ENCODE peak calls at places on chromosomes 3 and 15, in four cellular contexts. E is breast epithelium, S is GM12878, F is stomach. D is an unnamed sample. For H3K9me3, the result is how much of the 10 kb centered on the place peaks cover.

GRCh38 chr15:91948001-91948608 is 94.6 kb downstream of the SLCO3A1 start:
- DNase-seq in E (no peak), S (no peak), F (peak), D (no peak)

GRCh38 chr3:149258298-149258697 is 36.7 kb upstream of the CP start:
- DNase-seq in E (no peak), S (no peak), F (no peak), D (no peak)

GRCh38 chr3:97009427-97010019 is 195.1 kb downstream of the EPHA6 start:
- DNase-seq in E (no peak), S (no peak), F (no peak), D (no peak)

GRCh38 chr3:143951351-143951971 is 20.2 kb upstream of the DIPK2A start:
- DNase-seq in E (no peak), S (no peak), F (no peak), D (no peak)

GRCh38 chr15:58690703-58691102 is 58.8 kb downstream of the ADAM10 start:
- DNase-seq in E (no peak), S (no peak), F (no peak), D (no peak)

GRCh38 chr3:116836286-116836685 is 126.7 kb downstream of the TUSC7 start:
- DNase-seq in E (no peak), S (no peak), F (no peak), D (no peak)

GRCh38 chr3:195147649-195148121 is 123.3 kb downstream of the XXYLT1 start:
- DNase-seq in E (no peak), S (peak), F (peak), D (peak)

GRCh38 chr15:73265536-73266153 is 103.1 kb downstream of the HCN4 start:
- DNase-seq in E (no peak), S (no peak), F (peak), D (peak)

GRCh38 chr3:174147798-174148197 is 711.3 kb upstream of the NAALADL2 start:
- DNase-seq in E (no peak), S (no peak), F (no peak), D (no peak)

GRCh38 chr15:39936681-39937080 is 2.8 kb downstream of the EIF2AK4 start:
- DNase-seq in E (no peak), S (no peak), F (no peak), D (no peak)

GRCh38 chr3:63228677-63229076 is 49.4 kb upstream of the SYNPR start:
- DNase-seq in E (no peak), S (no peak), F (no peak), D (no peak)

GRCh38 chr15:95887666-95888480 is 442.6 kb upstream of the NR2F2 start:
- DNase-seq in E (no peak), S (no peak), F (no peak), D (no peak)

GRCh38 chr3:29275309-29275708 is 5.6 kb upstream of the RBMS3 start:
- DNase-seq in E (no peak), S (no peak), F (no peak), D (peak)

GRCh38 chr15:100093211-100094126 is 248.3 kb downstream of the ADAMTS17 start:
- DNase-seq in E (no peak), S (no peak), F (no peak), D (no peak)

GRCh38 chr15:41010335-41010734 is 57.1 kb downstream of the CHAC1 start:
- DNase-seq in E (no peak), S (no peak), F (no peak), D (no peak)

GRCh38 chr15:100997442-100997841 is 78.3 kb downstream of the LRRK1 start:
- DNase-seq in E (no peak), S (no peak), F (no peak), D (no peak)

DNA sequence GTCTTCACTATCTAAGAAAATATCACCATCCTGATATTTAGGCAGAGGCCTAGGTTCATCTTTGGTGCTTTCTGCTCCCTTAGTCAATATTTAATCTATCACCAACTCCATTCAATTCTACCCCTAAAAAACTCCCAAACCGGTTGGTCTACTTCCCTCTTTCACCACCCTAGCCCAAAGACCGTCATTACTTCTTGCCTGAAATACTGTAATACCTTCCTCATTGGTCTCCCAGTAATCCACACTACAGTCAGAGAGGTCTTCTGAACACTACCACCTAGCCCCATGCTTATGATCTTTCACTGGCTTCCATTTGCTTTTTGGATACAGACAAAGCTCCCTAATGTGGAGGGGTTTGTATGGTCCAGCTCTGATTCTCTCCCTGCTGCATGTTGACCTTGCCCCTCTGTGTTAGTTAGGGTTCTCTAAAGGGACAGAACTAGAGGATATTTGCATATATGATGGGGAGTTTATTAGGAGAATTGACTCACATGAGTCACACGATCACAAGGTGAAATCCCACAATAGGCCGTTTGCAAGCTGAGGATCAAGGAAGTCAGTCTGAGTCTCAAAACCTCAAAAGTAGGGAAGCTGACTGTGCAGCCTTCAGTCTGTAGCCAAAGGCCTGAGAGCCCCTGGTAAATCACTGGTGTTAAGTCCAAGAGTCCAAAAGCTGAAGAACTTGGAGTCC is 36.4 kb upstream of the ATP2C1 start:
- DNase-seq in E (no peak), S (peak), F (no peak), D (no peak)
- TF ChIP-seq POLR2AphosphoS5 in E (no peak), S (no peak), F (no peak), D (no peak)

GRCh38 chr15:25057574-25057973 is 102.8 kb downstream of the SNRPN start:
- DNase-seq in E (peak), S (no peak), F (peak), D (no peak)
- H3K9me3 ChIP-seq in E (half or more), S (half or more), F (half or more), D (half or more)

DNA sequence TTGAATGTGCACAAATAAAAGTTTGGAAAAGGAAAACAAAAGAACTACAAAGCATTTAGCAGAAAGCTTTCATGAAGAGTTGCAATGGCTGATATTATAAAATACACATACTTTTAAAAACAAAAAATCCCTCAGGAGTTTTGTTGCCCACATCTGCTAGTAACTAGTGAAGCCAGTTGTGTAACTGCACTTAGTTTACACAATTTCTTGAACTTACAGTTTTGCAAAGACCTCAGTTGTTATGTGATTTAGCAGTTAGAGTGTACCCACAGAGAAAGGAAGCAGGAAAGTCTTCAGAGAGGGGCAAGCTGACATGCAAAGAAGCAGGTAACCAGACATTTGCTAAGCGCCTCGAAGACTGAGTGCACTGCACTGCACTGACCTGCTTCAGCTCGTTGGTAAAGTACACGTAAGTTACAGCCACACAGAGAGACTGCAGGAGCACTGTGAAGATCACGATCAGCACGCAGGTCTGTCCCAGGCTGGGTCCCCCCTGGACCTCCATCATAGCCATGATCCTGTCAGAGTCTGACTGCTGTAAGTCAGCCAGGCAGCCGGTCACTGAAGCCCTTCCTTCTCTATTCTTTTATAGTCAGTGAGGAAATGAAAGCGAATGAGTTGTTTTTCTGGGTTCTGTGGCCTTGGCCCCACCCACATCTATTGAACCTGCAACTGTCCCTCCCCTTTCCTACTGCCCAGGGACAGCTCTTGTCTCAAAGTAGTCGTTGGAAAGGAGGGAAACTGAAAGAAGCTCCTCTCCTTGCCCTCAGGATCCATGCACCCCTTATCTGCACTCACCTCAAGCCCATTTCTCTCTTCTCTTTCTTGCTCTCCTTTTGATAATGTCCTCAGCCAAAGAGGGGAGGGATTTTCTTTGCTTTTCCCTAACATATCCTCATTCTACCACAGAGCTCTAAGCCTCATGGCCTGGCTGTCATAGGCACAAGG is at the start of gene TNFSF10:
- DNase-seq in E (peak), S (peak), F (peak), D (peak)
- TF ChIP-seq POLR2A in E (peak), S (peak), F (no peak), D (peak)

GRCh38 chr3:48556796-48557626 is at the start of gene PFKFB4:
- DNase-seq in E (peak), S (peak), F (peak), D (peak)
- TF ChIP-seq POLR2AphosphoS5 in E (no peak), S (no peak), F (peak), D (peak)

GRCh38 chr15:81922143-81922542 is 123.7 kb downstream of the MEX3B start:
- DNase-seq in E (no peak), S (no peak), F (no peak), D (no peak)

GRCh38 chr15:81924667-81925183 is 121.1 kb downstream of the MEX3B start:
- DNase-seq in E (no peak), S (no peak), F (no peak), D (no peak)

GRCh38 chr15:81923561-81924350 is 122.1 kb downstream of the MEX3B start:
- DNase-seq in E (no peak), S (no peak), F (no peak), D (no peak)

DNA sequence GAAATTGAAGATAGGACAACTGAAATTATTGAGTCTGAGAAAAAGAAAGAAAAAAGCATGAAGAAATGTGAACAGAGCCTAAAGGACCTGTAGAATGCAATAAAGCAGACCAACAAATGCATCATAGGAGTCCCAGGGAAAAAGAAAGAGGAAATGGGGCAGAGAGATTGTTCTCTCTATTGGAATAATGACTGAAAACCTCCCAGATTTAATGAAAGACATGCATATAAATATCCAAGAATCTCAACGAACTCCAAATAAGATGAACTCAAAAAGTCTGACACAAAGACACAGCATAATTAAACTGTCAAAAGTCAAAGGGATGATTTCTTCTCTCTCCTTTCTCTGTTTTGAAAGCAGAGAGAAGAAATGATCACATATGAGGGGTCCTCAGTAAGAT is 124.7 kb downstream of the MEX3B start:
- DNase-seq in E (no peak), S (no peak), F (no peak), D (no peak)
- H3K9me3 ChIP-seq in E (under half), S (under half), F (under half), D (under half)

GRCh38 chr3:42815826-42816225 is 6.6 kb downstream of the ACKR2 start:
- DNase-seq in E (no peak), S (no peak), F (no peak), D (no peak)

GRCh38 chr3:42814914-42815507 is 5.8 kb downstream of the ACKR2 start:
- DNase-seq in E (no peak), S (no peak), F (no peak), D (no peak)

GRCh38 chr3:42809202-42809601 is at the start of gene ACKR2:
- DNase-seq in E (no peak), S (no peak), F (no peak), D (no peak)

GRCh38 chr3:42819351-42819965 is 10.2 kb downstream of the ACKR2 start:
- DNase-seq in E (no peak), S (no peak), F (peak), D (peak)

DNA sequence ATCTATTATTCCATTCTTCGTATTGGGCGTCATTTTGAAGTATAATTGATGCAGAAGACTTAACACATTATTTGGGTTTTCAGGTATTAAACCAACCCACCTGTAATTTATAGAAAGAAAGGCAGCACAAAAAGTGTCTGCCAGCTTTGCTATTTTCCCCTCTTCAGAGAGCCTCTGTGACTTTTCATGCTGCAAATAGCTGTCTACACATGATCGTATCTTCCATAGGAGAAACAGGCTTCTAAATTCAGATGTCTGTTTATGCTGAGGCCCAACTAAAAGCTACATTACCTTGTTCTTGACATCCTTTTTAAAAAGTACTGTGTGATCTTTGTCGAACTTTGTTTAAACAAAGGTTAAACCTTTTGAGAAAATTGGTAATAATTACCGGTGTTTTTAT is 5.0 kb downstream of the ACKR2 start:
- DNase-seq in E (no peak), S (no peak), F (no peak), D (no peak)
- TF ChIP-seq POLR2A in E (no peak), S (no peak), F (no peak), D (no peak)

GRCh38 chr15:74616020-74616939 is 644 bp downstream of the CLK3 start:
- DNase-seq in E (peak), S (no peak), F (peak), D (peak)
- TF ChIP-seq POLR2AphosphoS5 in E (no peak), S (peak), F (no peak), D (peak)

GRCh38 chr3:7709383-7710082 is 792.1 kb upstream of the LMCD1 start:
- DNase-seq in E (no peak), S (no peak), F (no peak), D (no peak)
- H3K9me3 ChIP-seq in E (under half), S (under half), F (under half), D (under half)

DNA sequence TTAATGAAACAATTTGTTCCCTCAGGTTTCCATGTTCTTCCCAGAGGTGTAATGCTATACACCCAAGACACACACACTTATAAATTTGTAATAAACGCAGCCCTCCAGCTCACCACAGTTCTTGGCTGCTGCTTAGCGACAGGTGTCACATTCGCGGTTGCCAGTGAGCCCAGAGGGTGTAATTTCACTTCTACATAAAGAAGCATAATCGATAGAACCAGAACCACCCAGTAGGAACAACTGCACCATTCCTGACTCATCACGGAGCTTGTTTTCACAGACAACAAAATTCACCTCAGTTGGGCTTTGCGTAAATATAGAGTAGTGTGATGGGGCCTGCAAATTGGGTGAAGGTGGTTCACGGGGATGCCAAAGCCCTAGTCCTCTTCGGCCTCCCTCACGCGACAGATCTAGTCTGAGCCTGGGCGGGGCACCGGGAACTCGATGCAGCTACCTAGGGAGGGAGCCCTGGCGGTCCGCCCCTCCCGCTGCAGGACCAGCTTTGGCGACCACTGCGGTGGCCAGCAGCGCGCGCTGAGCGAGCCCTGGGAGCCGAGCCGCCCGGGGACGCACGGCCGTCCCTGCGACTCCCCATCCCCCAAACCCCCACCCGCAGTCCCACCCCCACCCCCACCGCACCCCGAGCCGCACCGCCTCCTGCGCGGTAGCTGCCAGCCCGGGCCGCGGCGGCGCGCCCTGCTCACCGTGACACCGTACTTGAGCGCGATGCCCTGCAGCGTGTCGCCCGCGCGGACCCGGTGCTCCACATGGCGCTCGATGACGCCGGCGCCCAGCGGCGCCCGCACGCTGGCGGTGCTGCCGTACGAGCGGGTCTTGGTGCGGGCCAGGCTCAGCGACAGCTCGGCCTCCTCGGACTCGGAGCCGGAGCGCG is 563 bp downstream of the LYSMD2 start:
- DNase-seq in E (no peak), S (no peak), F (peak), D (peak)
- TF ChIP-seq POLR2A in E (no peak), S (peak), F (no peak), D (no peak)

D was measured in transverse colon.